ENCODE peak calls at places on chromosomes 7 and 10, in nine cellular contexts. G is activated effector memory CD4-positive, alpha-beta T cell treated with anti-CD3 and anti-CD28 coated beads, Interleukin-2, amount 50 U/mL, for 16 hours; U is activated CD8-positive, alpha-beta memory T cell treated with anti-CD3 and anti-CD28 coated beads for 48 hours; S is caudate nucleus; B is H7; Z is HS-5; W is cardiac fibroblast; M is activated naive CD4-positive, alpha-beta T cell treated with anti-CD3 and anti-CD28 coated beads, Interleukin-2, amount 10 ng/mL, durations not matched to agents 7 days and 5 days; I is CD8-positive, alpha-beta T cell. O is an unnamed sample.

GRCh38 chr10:69973678-69974077 is 79.0 kb upstream of the MACROH2A2 start:
- DNase-seq in W (no peak), Z (no peak), G (no peak), U (no peak), M (no peak), S (no peak), I (no peak), B (no peak), O (no peak)

GRCh38 chr7:41956276-41956675 is 253.4 kb upstream of the INHBA start:
- DNase-seq in M (no peak), Z (no peak), G (no peak), B (no peak), U (no peak), W (peak), S (no peak), I (no peak), O (no peak)

GRCh38 chr10:63166742-63167258 is 33.7 kb downstream of the NRBF2 start:
- DNase-seq in I (no peak), U (no peak), G (no peak), Z (peak), W (peak), S (no peak), M (no peak), B (peak), O (no peak)

GRCh38 chr7:1936531-1937251 is 266.6 kb downstream of the ELFN1 start:
- DNase-seq in S (no peak), I (no peak), G (no peak), W (no peak), Z (no peak), U (no peak), B (no peak), M (no peak), O (no peak)

GRCh38 chr10:43653746-43654145 is 5.1 kb upstream of the ZNF32 start:
- DNase-seq in I (no peak), W (peak), S (no peak), B (no peak), Z (no peak), M (no peak), U (no peak), G (no peak), O (no peak)

GRCh38 chr10:114387784-114388183 is 16.5 kb downstream of the AFAP1L2 start:
- DNase-seq in Z (no peak), G (no peak), B (peak), M (no peak), U (no peak), I (no peak), W (no peak), S (no peak), O (no peak)

GRCh38 chr7:112986256-112987031 is 100.2 kb downstream of the GPR85 start:
- DNase-seq in I (no peak), Z (no peak), U (no peak), W (peak), B (no peak), M (no peak), G (no peak), S (no peak), O (no peak)

GRCh38 chr10:114635101-114635500 is 23.0 kb downstream of the ABLIM1 start:
- DNase-seq in I (no peak), G (no peak), M (no peak), S (no peak), Z (no peak), W (peak), B (no peak), U (no peak), O (no peak)

GRCh38 chr10:89283988-89284475 is 17.8 kb upstream of the IFIT2 start:
- DNase-seq in I (no peak), M (no peak), S (no peak), G (no peak), W (peak), U (no peak), Z (no peak), B (no peak), O (peak)

GRCh38 chr10:72574636-72575035 is 51.2 kb downstream of the MICU1 start:
- DNase-seq in M (no peak), G (no peak), B (no peak), I (no peak), U (no peak), W (no peak), S (no peak), Z (no peak), O (no peak)